ENCODE peak calls at places on chromosomes 4 and X, in six cellular contexts. W, D, X, N, E and G are unnamed samples.

GRCh38 chr4:151822331-151822730 is 61.5 kb upstream of the GATB start:
- DNase-seq in D (no peak), X (no peak), N (no peak), W (no peak), E (no peak), G (no peak)

GRCh38 chrX:39990388-39990787 is 107.4 kb downstream of the BCOR start:
- DNase-seq in D (no peak), W (no peak), X (no peak), E (no peak), N (no peak), G (no peak)

GRCh38 chr4:41880840-41881831 is 54.1 kb upstream of the TMEM33 start:
- DNase-seq in N (no peak), D (no peak), X (peak), W (no peak), E (no peak), G (no peak)

GRCh38 chr4:108001540-108001939 is 11.9 kb downstream of the HADH start:
- DNase-seq in D (no peak), E (no peak), W (no peak), N (no peak), X (no peak), G (no peak)

GRCh38 chr4:8308144-8308543 is 38.6 kb downstream of the HTRA3 start:
- DNase-seq in D (no peak), E (no peak), W (no peak), X (peak), N (no peak), G (no peak)

GRCh38 chr4:184932343-184932742 is 85.9 kb upstream of the HELT start:
- DNase-seq in E (no peak), D (no peak), W (no peak), X (peak), N (no peak), G (no peak)

GRCh38 chr4:179344861-179345260 is 1902.6 kb upstream of the AGA start:
- DNase-seq in D (no peak), N (no peak), X (no peak), W (no peak), E (no peak), G (no peak)

GRCh38 chrX:110944323-110944761 is 148.7 kb upstream of the CHRDL1 start:
- DNase-seq in N (no peak), X (peak), W (no peak), E (no peak), D (peak), G (no peak)

GRCh38 chr4:172776203-172776896 is 392.3 kb upstream of the GALNT7 start:
- DNase-seq in E (no peak), D (no peak), W (no peak), X (no peak), N (no peak), G (no peak)